ENCODE peak calls at places on chromosomes 1 and 21, in ten cellular contexts. L, P, K, R, D, W, S, O, J and E are unnamed samples.

GRCh38 chr1:21620461-21620860 is 48.7 kb downstream of the RAP1GAP start:
- DNase-seq in L (peak), P (no peak), K (no peak), R (no peak), D (no peak), W (peak), S (no peak), O (no peak), J (no peak), E (peak)

GRCh38 chr1:212504171-212504803 is 71.6 kb downstream of the NENF start:
- DNase-seq in L (no peak), P (no peak), K (no peak), R (no peak), D (no peak), W (no peak), S (no peak), O (no peak), J (no peak), E (no peak)

GRCh38 chr1:157937743-157938142 is 55.7 kb upstream of the KIRREL1 start:
- DNase-seq in L (no peak), P (no peak), K (no peak), R (no peak), D (no peak), W (peak), S (no peak), O (no peak), J (no peak), E (no peak)

GRCh38 chr1:178030452-178030851 is 60.6 kb upstream of the SEC16B start:
- DNase-seq in L (no peak), P (no peak), K (no peak), R (no peak), D (no peak), W (no peak), S (no peak), O (no peak), J (no peak), E (no peak)

GRCh38 chr1:101112051-101112770 is 86.6 kb upstream of the DPH5 start:
- DNase-seq in L (no peak), P (peak), K (peak), R (no peak), D (no peak), W (peak), S (no peak), O (peak), J (peak), E (no peak)

GRCh38 chr1:173190101-173190895 is 16.8 kb downstream of the TNFSF4 start:
- DNase-seq in L (peak), P (peak), K (no peak), R (peak), D (peak), W (peak), S (no peak), O (no peak), J (no peak), E (peak)

GRCh38 chr1:184656221-184656620 is 98.4 kb downstream of the EDEM3 start:
- DNase-seq in L (no peak), P (no peak), K (no peak), R (no peak), D (no peak), W (no peak), S (no peak), O (no peak), J (no peak), E (no peak)

GRCh38 chr1:203625623-203626189 is 926 bp upstream of the ATP2B4 start:
- DNase-seq in L (peak), P (peak), K (peak), R (no peak), D (peak), W (peak), S (no peak), O (peak), J (peak), E (peak)

GRCh38 chr1:59815892-59816291 is 1.1 kb downstream of the HOOK1 start:
- DNase-seq in L (no peak), P (no peak), K (no peak), R (no peak), D (no peak), W (no peak), S (no peak), O (no peak), J (no peak), E (no peak)

GRCh38 chr1:211613108-211613947 is 34.4 kb upstream of the SLC30A1 start:
- DNase-seq in L (no peak), P (peak), K (no peak), R (peak), D (peak), W (peak), S (peak), O (no peak), J (no peak), E (peak)

GRCh38 chr1:201754353-201754752 is 74.6 kb upstream of the IPO9 start:
- DNase-seq in L (no peak), P (peak), K (no peak), R (no peak), D (no peak), W (no peak), S (no peak), O (no peak), J (no peak), E (no peak)

GRCh38 chr1:236206548-236206947 is 64.2 kb downstream of the GPR137B start:
- DNase-seq in L (no peak), P (no peak), K (no peak), R (no peak), D (no peak), W (peak), S (no peak), O (no peak), J (no peak), E (no peak)

GRCh38 chr1:201266774-201267173 is 16.5 kb upstream of the PKP1 start:
- DNase-seq in L (no peak), P (peak), K (no peak), R (peak), D (no peak), W (no peak), S (peak), O (no peak), J (no peak), E (peak)

GRCh38 chr1:119159963-119160362 is 19.5 kb upstream of the WARS2 start:
- DNase-seq in L (no peak), P (peak), K (no peak), R (peak), D (no peak), W (no peak), S (no peak), O (no peak), J (no peak), E (no peak)

GRCh38 chr1:197921235-197922069 is 4.3 kb downstream of the LHX9 start:
- DNase-seq in L (no peak), P (no peak), K (no peak), R (no peak), D (no peak), W (no peak), S (no peak), O (no peak), J (no peak), E (no peak)

GRCh38 chr21:46040707-46041106 is 57.2 kb upstream of the COL6A2 start:
- DNase-seq in L (no peak), P (peak), K (no peak), R (no peak), D (no peak), W (no peak), S (no peak), O (no peak), J (no peak), E (no peak)

GRCh38 chr1:110556471-110556807 is 37.5 kb upstream of the KCNA10 start:
- DNase-seq in L (peak), P (no peak), K (no peak), R (no peak), D (no peak), W (peak), S (no peak), O (no peak), J (no peak), E (no peak)

GRCh38 chr1:17869826-17870225 is 114.7 kb downstream of the ACTL8 start:
- DNase-seq in L (no peak), P (peak), K (no peak), R (peak), D (no peak), W (no peak), S (no peak), O (no peak), J (no peak), E (no peak)

GRCh38 chr1:58727363-58727762 is 27.5 kb upstream of the MYSM1 start:
- DNase-seq in L (no peak), P (peak), K (no peak), R (peak), D (no peak), W (no peak), S (peak), O (no peak), J (no peak), E (peak)

GRCh38 chr21:22288885-22289509 is 1290.8 kb downstream of the NCAM2 start:
- DNase-seq in L (no peak), P (no peak), K (no peak), R (no peak), D (no peak), W (no peak), S (no peak), O (no peak), J (no peak), E (no peak)

GRCh38 chr1:231949277-231950122 is 322.9 kb downstream of the DISC1 start:
- DNase-seq in L (no peak), P (no peak), K (no peak), R (no peak), D (no peak), W (no peak), S (no peak), O (no peak), J (no peak), E (no peak)

GRCh38 chr1:2803931-2804627 is 2.6 kb upstream of the TTC34 start:
- DNase-seq in L (no peak), P (no peak), K (no peak), R (no peak), D (no peak), W (no peak), S (no peak), O (no peak), J (no peak), E (no peak)